ENCODE peak calls at places on chromosomes 16 and 17, in ten cellular contexts. One of them, this sample, is unnamed.

GRCh38 chr16:48910214-48910613 is 300.2 kb upstream of the N4BP1 start:
- DNase-seq in T-helper 2 cell: no peak
- DNase-seq in cardiac fibroblast: no peak
- DNase-seq in NCI-H1436: no peak
- DNase-seq in ascending aorta: no peak
- DNase-seq in NCI-H510A treated with DMSO at 0.1 percent for 48 hours: no peak
- DNase-seq in M059J: no peak
- DNase-seq in AG04449: no peak
- DNase-seq in bronchial epithelial cell: no peak
- DNase-seq in anterior cingulate cortex: no peak
- DNase-seq in this sample: no peak

GRCh38 chr17:330993-331701 is 21.5 kb downstream of the RPH3AL start:
- DNase-seq in NCI-H1436: no peak
- DNase-seq in bronchial epithelial cell: no peak
- DNase-seq in T-helper 2 cell: no peak
- DNase-seq in NCI-H510A treated with DMSO at 0.1 percent for 48 hours: no peak
- DNase-seq in AG04449: no peak
- DNase-seq in ascending aorta: no peak
- DNase-seq in cardiac fibroblast: no peak
- DNase-seq in M059J: no peak
- DNase-seq in anterior cingulate cortex: peak; percentile 26
- DNase-seq in this sample: peak; percentile 86

GRCh38 chr17:15262291-15263205 is 2.6 kb downstream of the PMP22 start:
- DNase-seq in bronchial epithelial cell: peak; percentile 20
- DNase-seq in M059J: peak; percentile 82
- DNase-seq in ascending aorta: peak; percentile 94
- DNase-seq in T-helper 2 cell: no peak
- DNase-seq in NCI-H1436: no peak
- DNase-seq in AG04449: no peak
- DNase-seq in cardiac fibroblast: peak; percentile 95
- DNase-seq in NCI-H510A treated with DMSO at 0.1 percent for 48 hours: no peak
- DNase-seq in anterior cingulate cortex: peak; percentile 86
- DNase-seq in this sample: peak; percentile 95

GRCh38 chr16:25896412-25896811 is 204.7 kb downstream of the HS3ST4 start:
- DNase-seq in bronchial epithelial cell: no peak
- DNase-seq in anterior cingulate cortex: no peak
- DNase-seq in cardiac fibroblast: no peak
- DNase-seq in AG04449: no peak
- DNase-seq in ascending aorta: no peak
- DNase-seq in NCI-H1436: no peak
- DNase-seq in T-helper 2 cell: no peak
- DNase-seq in M059J: no peak
- DNase-seq in NCI-H510A treated with DMSO at 0.1 percent for 48 hours: no peak
- DNase-seq in this sample: no peak

GRCh38 chr17:68733241-68734176 is 132.3 kb upstream of the FAM20A start:
- DNase-seq in NCI-H510A treated with DMSO at 0.1 percent for 48 hours: no peak
- DNase-seq in bronchial epithelial cell: peak; percentile 38
- DNase-seq in AG04449: no peak
- DNase-seq in M059J: no peak
- DNase-seq in NCI-H1436: no peak
- DNase-seq in T-helper 2 cell: no peak
- DNase-seq in anterior cingulate cortex: no peak
- DNase-seq in ascending aorta: no peak
- DNase-seq in cardiac fibroblast: peak; percentile 91
- DNase-seq in this sample: no peak

GRCh38 chr17:79897243-79898063 is 58.2 kb upstream of the CBX4 start:
- DNase-seq in cardiac fibroblast: no peak
- DNase-seq in NCI-H510A treated with DMSO at 0.1 percent for 48 hours: no peak
- DNase-seq in AG04449: no peak
- DNase-seq in NCI-H1436: no peak
- DNase-seq in bronchial epithelial cell: peak; percentile 21
- DNase-seq in ascending aorta: no peak
- DNase-seq in M059J: no peak
- DNase-seq in T-helper 2 cell: no peak
- DNase-seq in anterior cingulate cortex: no peak
- DNase-seq in this sample: no peak

GRCh38 chr16:53142823-53143568 is 88.2 kb downstream of the CHD9 start:
- DNase-seq in T-helper 2 cell: no peak
- DNase-seq in AG04449: no peak
- DNase-seq in M059J: no peak
- DNase-seq in NCI-H1436: no peak
- DNase-seq in ascending aorta: no peak
- DNase-seq in NCI-H510A treated with DMSO at 0.1 percent for 48 hours: no peak
- DNase-seq in cardiac fibroblast: no peak
- DNase-seq in bronchial epithelial cell: peak; percentile 97
- DNase-seq in anterior cingulate cortex: no peak
- DNase-seq in this sample: no peak

GRCh38 chr17:16954541-16954940 is 17.4 kb downstream of the TNFRSF13B start:
- DNase-seq in T-helper 2 cell: no peak
- DNase-seq in NCI-H510A treated with DMSO at 0.1 percent for 48 hours: no peak
- DNase-seq in M059J: no peak
- DNase-seq in cardiac fibroblast: no peak
- DNase-seq in NCI-H1436: no peak
- DNase-seq in bronchial epithelial cell: no peak
- DNase-seq in anterior cingulate cortex: no peak
- DNase-seq in ascending aorta: no peak
- DNase-seq in AG04449: no peak
- DNase-seq in this sample: no peak

GRCh38 chr17:77924757-77925336 is 33.7 kb upstream of the TNRC6C start:
- DNase-seq in ascending aorta: peak; percentile 80
- DNase-seq in cardiac fibroblast: peak; percentile 96
- DNase-seq in T-helper 2 cell: no peak
- DNase-seq in NCI-H1436: no peak
- DNase-seq in AG04449: no peak
- DNase-seq in NCI-H510A treated with DMSO at 0.1 percent for 48 hours: no peak
- DNase-seq in bronchial epithelial cell: no peak
- DNase-seq in anterior cingulate cortex: peak; percentile 27
- DNase-seq in M059J: peak; percentile 79
- DNase-seq in this sample: no peak

GRCh38 chr16:77987772-77988171 is 34.6 kb upstream of the CLEC3A start:
- DNase-seq in AG04449: no peak
- DNase-seq in M059J: no peak
- DNase-seq in cardiac fibroblast: no peak
- DNase-seq in bronchial epithelial cell: no peak
- DNase-seq in NCI-H1436: no peak
- DNase-seq in T-helper 2 cell: no peak
- DNase-seq in ascending aorta: no peak
- DNase-seq in NCI-H510A treated with DMSO at 0.1 percent for 48 hours: peak; percentile 30
- DNase-seq in anterior cingulate cortex: no peak
- DNase-seq in this sample: no peak

GRCh38 chr16:25256821-25257503 is 683 bp downstream of the ZKSCAN2 start:
- DNase-seq in ascending aorta: peak; percentile 62
- DNase-seq in T-helper 2 cell: no peak
- DNase-seq in M059J: peak; percentile 44
- DNase-seq in cardiac fibroblast: no peak
- DNase-seq in NCI-H1436: no peak
- DNase-seq in anterior cingulate cortex: no peak
- DNase-seq in bronchial epithelial cell: peak; percentile 7
- DNase-seq in AG04449: no peak
- DNase-seq in NCI-H510A treated with DMSO at 0.1 percent for 48 hours: peak; percentile 85
- DNase-seq in this sample: no peak

GRCh38 chr17:17018612-17019429 is 23.4 kb upstream of the MPRIP start:
- DNase-seq in cardiac fibroblast: no peak
- DNase-seq in M059J: no peak
- DNase-seq in NCI-H510A treated with DMSO at 0.1 percent for 48 hours: peak; percentile 91
- DNase-seq in ascending aorta: no peak
- DNase-seq in AG04449: no peak
- DNase-seq in anterior cingulate cortex: no peak
- DNase-seq in T-helper 2 cell: no peak
- DNase-seq in bronchial epithelial cell: peak; percentile 45
- DNase-seq in NCI-H1436: no peak
- DNase-seq in this sample: peak; percentile 91

GRCh38 chr16:2858245-2859025 is 465 bp upstream of the PRSS22 start:
- DNase-seq in T-helper 2 cell: no peak
- DNase-seq in NCI-H1436: peak; percentile 7
- DNase-seq in AG04449: no peak
- DNase-seq in M059J: no peak
- DNase-seq in NCI-H510A treated with DMSO at 0.1 percent for 48 hours: peak; percentile 68
- DNase-seq in anterior cingulate cortex: no peak
- DNase-seq in ascending aorta: no peak
- DNase-seq in bronchial epithelial cell: peak; percentile 68
- DNase-seq in cardiac fibroblast: no peak
- DNase-seq in this sample: peak; percentile 94

GRCh38 chr17:77322534-77323412 is 182.0 kb downstream of the SEC14L1 start:
- DNase-seq in NCI-H1436: no peak
- DNase-seq in cardiac fibroblast: peak; percentile 99
- DNase-seq in ascending aorta: peak; percentile 97
- DNase-seq in AG04449: peak; percentile 97
- DNase-seq in NCI-H510A treated with DMSO at 0.1 percent for 48 hours: no peak
- DNase-seq in M059J: peak; percentile 99
- DNase-seq in anterior cingulate cortex: no peak
- DNase-seq in T-helper 2 cell: no peak
- DNase-seq in bronchial epithelial cell: peak; percentile 90
- DNase-seq in this sample: peak; percentile 98

GRCh38 chr16:70809392-70810060 is 8.6 kb upstream of the VAC14 start:
- DNase-seq in ascending aorta: no peak
- DNase-seq in T-helper 2 cell: no peak
- DNase-seq in NCI-H1436: peak; percentile 40
- DNase-seq in anterior cingulate cortex: no peak
- DNase-seq in AG04449: no peak
- DNase-seq in M059J: peak; percentile 10
- DNase-seq in bronchial epithelial cell: no peak
- DNase-seq in NCI-H510A treated with DMSO at 0.1 percent for 48 hours: no peak
- DNase-seq in cardiac fibroblast: no peak
- DNase-seq in this sample: no peak

GRCh38 chr16:87160752-87161337 is 156.3 kb downstream of the C16orf95 start:
- DNase-seq in T-helper 2 cell: no peak
- DNase-seq in AG04449: no peak
- DNase-seq in anterior cingulate cortex: no peak
- DNase-seq in M059J: peak; percentile 41
- DNase-seq in cardiac fibroblast: no peak
- DNase-seq in ascending aorta: no peak
- DNase-seq in NCI-H1436: no peak
- DNase-seq in bronchial epithelial cell: no peak
- DNase-seq in NCI-H510A treated with DMSO at 0.1 percent for 48 hours: no peak
- DNase-seq in this sample: no peak

GRCh38 chr16:23398987-23399805 is 53.8 kb downstream of the COG7 start:
- DNase-seq in NCI-H1436: no peak
- DNase-seq in bronchial epithelial cell: no peak
- DNase-seq in NCI-H510A treated with DMSO at 0.1 percent for 48 hours: no peak
- DNase-seq in cardiac fibroblast: peak; percentile 9
- DNase-seq in AG04449: no peak
- DNase-seq in M059J: no peak
- DNase-seq in T-helper 2 cell: no peak
- DNase-seq in anterior cingulate cortex: no peak
- DNase-seq in ascending aorta: no peak
- DNase-seq in this sample: peak; percentile 61

GRCh38 chr16:9115277-9115676 is 23.8 kb downstream of the HAPSTR1 start:
- DNase-seq in bronchial epithelial cell: peak; percentile 86
- DNase-seq in ascending aorta: no peak
- DNase-seq in T-helper 2 cell: no peak
- DNase-seq in AG04449: no peak
- DNase-seq in NCI-H510A treated with DMSO at 0.1 percent for 48 hours: no peak
- DNase-seq in M059J: peak; percentile 74
- DNase-seq in NCI-H1436: no peak
- DNase-seq in anterior cingulate cortex: no peak
- DNase-seq in cardiac fibroblast: no peak
- DNase-seq in this sample: no peak

GRCh38 chr17:72187544-72187943 is 66.7 kb downstream of the SOX9 start:
- DNase-seq in anterior cingulate cortex: no peak
- DNase-seq in cardiac fibroblast: peak; percentile 80
- DNase-seq in M059J: no peak
- DNase-seq in NCI-H510A treated with DMSO at 0.1 percent for 48 hours: peak; percentile 33
- DNase-seq in NCI-H1436: no peak
- DNase-seq in ascending aorta: peak; percentile 65
- DNase-seq in T-helper 2 cell: no peak
- DNase-seq in AG04449: no peak
- DNase-seq in bronchial epithelial cell: no peak
- DNase-seq in this sample: peak; percentile 78

GRCh38 chr17:2697611-2698162 is 13.9 kb downstream of the CLUH start:
- DNase-seq in AG04449: no peak
- DNase-seq in NCI-H1436: no peak
- DNase-seq in ascending aorta: peak; percentile 60
- DNase-seq in bronchial epithelial cell: no peak
- DNase-seq in cardiac fibroblast: no peak
- DNase-seq in NCI-H510A treated with DMSO at 0.1 percent for 48 hours: no peak
- DNase-seq in T-helper 2 cell: no peak
- DNase-seq in M059J: no peak
- DNase-seq in anterior cingulate cortex: no peak
- DNase-seq in this sample: peak; percentile 70

GRCh38 chr17:66549731-66550207 is 247.4 kb downstream of the PRKCA start:
- DNase-seq in bronchial epithelial cell: peak; percentile 30
- DNase-seq in NCI-H1436: no peak
- DNase-seq in anterior cingulate cortex: no peak
- DNase-seq in AG04449: peak; percentile 94
- DNase-seq in cardiac fibroblast: peak; percentile 74
- DNase-seq in M059J: peak; percentile 86
- DNase-seq in NCI-H510A treated with DMSO at 0.1 percent for 48 hours: no peak
- DNase-seq in T-helper 2 cell: no peak
- DNase-seq in ascending aorta: no peak
- DNase-seq in this sample: no peak

GRCh38 chr16:3256876-3257465 is 538 bp upstream of the MEFV start:
- DNase-seq in ascending aorta: no peak
- DNase-seq in cardiac fibroblast: peak; percentile 18
- DNase-seq in T-helper 2 cell: no peak
- DNase-seq in M059J: peak; percentile 81
- DNase-seq in NCI-H1436: no peak
- DNase-seq in AG04449: no peak
- DNase-seq in bronchial epithelial cell: peak; percentile 21
- DNase-seq in NCI-H510A treated with DMSO at 0.1 percent for 48 hours: no peak
- DNase-seq in anterior cingulate cortex: no peak
- DNase-seq in this sample: peak; percentile 55

GRCh38 chr16:1291576-1291974 is 17.9 kb upstream of the UBE2I start:
- DNase-seq in cardiac fibroblast: no peak
- DNase-seq in NCI-H1436: no peak
- DNase-seq in anterior cingulate cortex: no peak
- DNase-seq in T-helper 2 cell: no peak
- DNase-seq in bronchial epithelial cell: no peak
- DNase-seq in ascending aorta: no peak
- DNase-seq in NCI-H510A treated with DMSO at 0.1 percent for 48 hours: peak; percentile 67
- DNase-seq in AG04449: no peak
- DNase-seq in M059J: no peak
- DNase-seq in this sample: no peak

GRCh38 chr17:80104321-80104955 is 3.1 kb downstream of the GAA start:
- DNase-seq in NCI-H1436: peak; percentile 33
- DNase-seq in AG04449: no peak
- DNase-seq in bronchial epithelial cell: peak; percentile 28
- DNase-seq in cardiac fibroblast: peak; percentile 60
- DNase-seq in T-helper 2 cell: no peak
- DNase-seq in ascending aorta: no peak
- DNase-seq in anterior cingulate cortex: no peak
- DNase-seq in NCI-H510A treated with DMSO at 0.1 percent for 48 hours: peak; percentile 88
- DNase-seq in M059J: peak; percentile 25
- DNase-seq in this sample: peak; percentile 79